ENCODE peak calls at places on chromosomes 5 and 9, in eight cellular contexts. I is HCT116, L is prostate gland, M is spleen, F is tibial nerve, S is HepG2, N is ovary, A is IMR-90. B is an unnamed sample. For H3K36me3, the result is how much of the 10 kb centered on the place peaks cover.

GRCh38 chr5:66884589-66885228 is 288.5 kb downstream of the MAST4 start:
- DNase-seq in I (no peak), A (no peak), N (no peak), L (no peak), S (no peak), M (no peak), F (no peak), B (no peak)

GRCh38 chr5:139557811-139558210 is 3.3 kb upstream of the UBE2D2 start:
- DNase-seq in I (no peak), S (no peak), F (no peak), M (no peak), A (peak), L (no peak), N (no peak), B (no peak)

GRCh38 chr9:82810902-82811301 is 252.0 kb downstream of the RASEF start:
- DNase-seq in F (no peak), N (no peak), M (no peak), A (peak), I (peak), L (peak), S (no peak), B (no peak)

GRCh38 chr9:2621678-2622360 is at the start of gene VLDLR:
- DNase-seq in N (peak), L (peak), A (peak), M (peak), F (no peak), I (no peak), S (no peak), B (peak)

GRCh38 chr5:3100921-3101551 is 349.6 kb upstream of the IRX2 start:
- DNase-seq in N (no peak), L (no peak), F (no peak), M (peak), S (no peak), A (no peak), I (no peak), B (no peak)

GRCh38 chr9:27125030-27125429 is 16.0 kb downstream of the TEK start:
- DNase-seq in N (peak), I (peak), L (peak), A (peak), F (no peak), M (no peak), S (no peak), B (no peak)

GRCh38 chr5:138536665-138537315 is 6.2 kb downstream of the ETF1 start:
- DNase-seq in I (no peak), S (peak), F (no peak), A (no peak), L (no peak), N (no peak), M (no peak), B (no peak)

GRCh38 chr9:70160672-70161413 is 97.9 kb upstream of the SMC5 start:
- DNase-seq in M (no peak), S (no peak), L (no peak), A (peak), I (no peak), N (no peak), F (no peak), B (no peak)

GRCh38 chr5:149654282-149654681 is 73.0 kb downstream of the ARHGEF37 start:
- DNase-seq in M (no peak), F (no peak), N (no peak), A (no peak), L (no peak), S (no peak), I (no peak), B (no peak)

GRCh38 chr5:173888473-173889135 is 455 bp downstream of the CPEB4 start:
- DNase-seq in M (peak), L (no peak), N (peak), A (peak), S (no peak), F (no peak), I (no peak), B (no peak)

GRCh38 chr9:89360465-89360864 is 42.2 kb downstream of the SECISBP2 start:
- DNase-seq in M (no peak), S (no peak), F (no peak), A (peak), N (no peak), I (no peak), L (no peak), B (no peak)

GRCh38 chr9:33471361-33471760 is 2.4 kb downstream of the NOL6 start:
- DNase-seq in S (no peak), L (no peak), I (no peak), N (no peak), A (no peak), M (no peak), F (no peak), B (no peak)

GRCh38 chr5:67163231-67163756 is 33.3 kb downstream of the CD180 start:
- DNase-seq in I (no peak), L (no peak), N (peak), M (peak), S (no peak), A (no peak), F (no peak), B (no peak)

GRCh38 chr9:109579191-109579948 is 81.3 kb upstream of the PTPN3 start:
- DNase-seq in F (no peak), A (peak), I (no peak), N (no peak), S (no peak), L (no peak), M (no peak), B (peak)

DNA sequence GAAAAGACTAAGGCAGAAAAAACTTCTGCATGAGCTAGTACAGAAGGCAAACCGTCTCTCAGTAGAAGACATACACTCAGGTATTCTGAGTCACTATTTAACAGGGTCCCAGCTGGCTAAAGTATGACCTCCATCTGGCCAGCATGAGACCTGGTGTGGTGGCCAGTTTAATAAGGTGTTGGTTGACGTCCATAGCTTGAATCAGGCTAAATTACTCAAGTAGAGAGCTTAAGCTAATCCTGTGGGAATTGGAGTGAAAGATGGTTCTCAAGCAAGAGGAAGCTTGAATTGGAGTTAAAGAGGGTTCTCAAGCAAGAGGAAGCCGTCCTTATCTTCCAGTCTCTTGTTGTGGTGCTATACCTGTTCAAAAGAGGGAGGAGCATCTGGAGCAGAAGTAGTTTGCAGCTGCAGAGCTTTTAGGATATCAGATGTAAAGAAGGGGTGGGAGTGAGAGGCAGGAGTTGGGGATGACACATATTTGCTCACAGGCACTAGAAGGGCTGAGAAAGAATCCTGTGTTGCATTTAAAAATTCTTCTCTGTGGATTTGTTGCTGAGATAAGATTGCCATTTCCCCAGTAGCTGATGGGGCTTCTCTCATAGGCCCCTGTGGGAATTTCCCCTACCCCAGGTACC is 136.1 kb upstream of the RUSC2 start:
- DNase-seq in A (peak), M (no peak), I (no peak), F (no peak), S (no peak), N (no peak), L (no peak), B (no peak)
- H3K36me3 ChIP-seq in A (under half), M (under half), I (under half), F (under half), S (under half), N (under half), L (under half), B (under half)

DNA sequence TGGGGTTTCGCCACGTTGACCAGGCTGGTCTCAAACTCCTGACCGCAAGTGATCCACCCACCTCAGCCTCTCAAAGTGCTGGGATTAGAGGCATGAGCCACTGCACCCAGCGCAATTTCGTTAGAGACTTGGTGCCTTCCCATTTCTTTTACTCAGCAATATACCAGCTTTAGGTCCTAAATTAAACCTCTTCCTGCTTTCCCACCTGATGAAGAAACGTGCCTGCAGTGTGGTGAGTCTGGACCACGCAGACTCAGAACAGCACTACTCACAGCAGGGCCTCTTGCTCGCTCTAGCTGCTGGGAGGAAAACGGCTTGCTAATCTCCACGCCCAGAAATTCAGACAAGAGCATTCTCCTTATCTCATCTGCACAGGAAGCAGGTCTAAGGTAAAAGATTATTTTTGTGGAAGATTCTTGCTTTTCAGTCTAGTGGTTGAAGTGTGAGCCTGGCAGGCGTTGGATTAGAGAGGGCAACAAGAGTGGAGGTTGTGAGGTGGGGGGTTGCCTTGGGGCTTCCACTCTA is at the start of gene S100Z:
- DNase-seq in L (no peak), N (no peak), I (no peak), F (no peak), A (no peak), M (no peak), S (no peak), B (no peak)
- TF ChIP-seq POLR2A in L (no peak), N (no peak), I (no peak), F (no peak), A (no peak), M (no peak), S (no peak), B (no peak)

DNA sequence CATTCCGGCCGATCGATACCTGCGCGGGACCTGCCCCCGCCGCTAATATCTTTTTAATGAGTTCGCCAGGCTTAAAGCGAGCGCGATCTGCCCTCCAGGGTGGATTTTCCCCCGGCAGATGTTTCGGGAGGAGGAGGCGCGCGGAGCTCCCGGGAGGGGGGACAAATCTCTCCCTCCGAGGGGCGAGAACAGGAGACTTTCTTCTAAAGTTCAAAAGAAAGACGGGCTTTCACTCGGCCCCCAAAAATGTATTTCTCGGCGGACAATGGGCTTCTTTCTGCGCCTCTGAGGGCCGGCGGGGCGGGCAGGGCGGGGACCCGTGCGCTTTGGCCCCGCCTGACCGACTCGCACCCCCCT is 4.1 kb upstream of the PRDM12 start:
- DNase-seq in S (no peak), M (no peak), I (no peak), N (no peak), F (no peak), L (no peak), A (no peak), B (no peak)
- H3K4me3 ChIP-seq in S (peak), M (peak), I (no peak), N (peak), F (peak), L (peak), A (no peak), B (peak)

DNA sequence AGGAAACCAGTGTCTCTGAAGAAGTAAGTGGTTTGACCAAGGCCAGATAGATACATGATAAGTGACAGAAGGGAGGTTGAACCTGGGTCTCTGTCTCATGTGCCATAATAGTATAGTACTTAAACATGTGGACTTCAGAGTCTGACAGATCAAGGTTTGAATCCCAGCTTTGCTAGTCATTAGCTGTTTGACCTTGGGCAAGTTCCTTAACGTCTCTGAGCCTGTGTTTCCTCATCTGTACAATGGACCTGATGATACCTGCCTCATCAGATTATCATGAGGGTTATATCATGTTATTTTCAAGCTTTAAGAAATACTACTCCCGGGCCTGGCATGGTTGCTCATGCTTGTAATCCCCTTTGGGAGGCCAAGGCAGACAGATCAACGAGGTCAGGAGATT is 24.9 kb downstream of the FUBP3 start:
- DNase-seq in M (no peak), F (no peak), N (no peak), I (no peak), L (no peak), S (no peak), A (no peak), B (no peak)
- H3K36me3 ChIP-seq in M (half or more), F (under half), N (under half), I (under half), L (under half), S (under half), A (under half), B (under half)

DNA sequence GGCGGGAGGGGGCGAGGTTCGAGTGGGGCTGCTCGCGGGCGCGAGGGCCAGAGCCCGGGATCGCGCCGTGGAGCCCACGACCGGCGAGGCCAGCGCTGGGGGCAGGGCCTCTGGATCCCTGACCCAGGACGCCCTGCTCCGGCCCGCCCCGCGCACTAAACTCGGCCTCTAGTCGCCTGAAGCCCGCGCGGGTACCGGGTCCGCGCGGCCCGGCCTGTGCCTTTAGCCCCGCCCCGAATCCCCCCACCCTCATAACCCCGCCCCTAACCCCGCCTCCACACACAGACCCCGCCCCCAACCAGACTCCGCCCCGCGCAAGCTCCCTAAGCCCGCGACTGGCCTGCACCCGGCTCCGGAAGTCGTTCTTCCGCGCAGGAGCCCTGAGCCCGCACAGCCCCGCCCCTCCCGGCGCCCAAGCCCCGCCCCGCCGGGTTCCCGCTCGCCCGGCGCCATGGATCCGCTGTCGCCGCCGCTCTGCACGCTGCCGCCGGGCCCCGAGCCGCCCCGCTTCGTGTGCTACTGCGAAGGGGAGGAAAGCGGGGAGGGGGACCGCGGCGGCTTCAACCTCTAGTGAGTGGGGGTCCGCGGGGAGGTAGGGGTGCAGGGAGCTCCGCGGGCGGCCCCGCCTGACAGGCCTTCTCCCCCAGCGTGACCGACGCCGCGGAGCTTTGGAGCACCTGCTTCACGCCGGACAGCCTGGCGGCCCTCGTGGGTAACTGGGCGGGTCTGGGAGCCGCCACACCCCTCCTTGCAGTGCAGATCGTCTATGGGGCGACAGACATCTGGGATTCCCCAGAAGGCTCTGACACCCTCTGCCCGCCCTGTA is at the start of gene PAXX:
- DNase-seq in I (peak), A (peak), F (peak), L (peak), M (peak), N (peak), S (peak), B (peak)
- TF ChIP-seq POLR2A in I (peak), A (no peak), F (no peak), L (peak), M (no peak), N (peak), S (peak), B (no peak)

GRCh38 chr5:12323637-12324229 is 419.5 kb upstream of the CTNND2 start:
- DNase-seq in I (no peak), A (no peak), F (no peak), M (no peak), N (no peak), L (no peak), S (no peak), B (no peak)
- H3K4me3 ChIP-seq in I (no peak), A (no peak), F (no peak), M (no peak), N (no peak), L (no peak), S (no peak), B (no peak)

GRCh38 chr9:129851821-129852220 is 16.6 kb downstream of the USP20 start:
- DNase-seq in F (no peak), N (no peak), M (no peak), L (no peak), A (no peak), I (no peak), S (no peak), B (no peak)

GRCh38 chr9:129849901-129850300 is 14.6 kb downstream of the USP20 start:
- DNase-seq in A (peak), M (no peak), F (no peak), N (no peak), S (no peak), I (no peak), L (no peak), B (no peak)

GRCh38 chr9:129852575-129852974 is 17.3 kb downstream of the USP20 start:
- DNase-seq in F (no peak), L (peak), M (no peak), S (no peak), I (no peak), A (no peak), N (no peak), B (no peak)

GRCh38 chr9:129849042-129849441 is 13.8 kb downstream of the USP20 start:
- DNase-seq in I (no peak), N (no peak), F (no peak), M (no peak), A (no peak), S (no peak), L (no peak), B (no peak)

DNA sequence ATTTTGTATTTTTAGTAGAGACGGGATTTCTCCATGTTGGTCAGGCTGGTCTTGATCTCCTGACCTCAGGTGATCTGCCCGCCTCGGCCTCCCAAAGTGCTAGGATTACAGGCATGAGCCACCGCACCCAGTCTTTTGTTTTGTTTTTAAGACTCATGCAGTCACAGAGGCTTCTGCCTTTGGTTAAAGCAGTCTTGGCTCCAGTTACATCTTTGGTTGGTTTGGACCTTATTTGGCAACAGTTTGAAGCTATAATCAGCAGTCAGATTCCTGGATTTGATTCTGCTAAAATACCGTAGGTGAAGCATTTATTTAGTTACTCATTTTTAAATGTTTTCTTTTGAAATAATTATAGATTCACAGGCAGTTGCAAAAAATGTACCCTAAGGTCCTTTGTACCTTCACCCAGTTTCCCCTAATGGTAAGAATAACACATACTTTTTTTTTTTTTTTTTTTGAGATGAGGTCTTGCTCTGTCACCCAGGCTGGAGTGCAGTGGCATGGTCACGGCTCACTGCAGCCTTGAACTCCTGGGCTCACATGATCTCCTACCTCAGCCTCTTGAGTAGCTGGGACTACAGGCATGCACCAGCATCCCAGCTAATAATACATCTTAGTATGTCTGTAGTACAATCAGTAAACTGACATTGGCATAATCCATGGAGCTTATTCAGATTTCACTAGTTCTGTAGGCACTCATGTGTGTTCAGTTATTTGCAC is 15.7 kb downstream of the USP20 start:
- DNase-seq in S (no peak), L (no peak), M (no peak), F (no peak), A (no peak), N (no peak), I (no peak), B (no peak)
- H3K36me3 ChIP-seq in S (under half), L (under half), M (half or more), F (under half), A (under half), N (under half), I (under half), B (half or more)

DNA sequence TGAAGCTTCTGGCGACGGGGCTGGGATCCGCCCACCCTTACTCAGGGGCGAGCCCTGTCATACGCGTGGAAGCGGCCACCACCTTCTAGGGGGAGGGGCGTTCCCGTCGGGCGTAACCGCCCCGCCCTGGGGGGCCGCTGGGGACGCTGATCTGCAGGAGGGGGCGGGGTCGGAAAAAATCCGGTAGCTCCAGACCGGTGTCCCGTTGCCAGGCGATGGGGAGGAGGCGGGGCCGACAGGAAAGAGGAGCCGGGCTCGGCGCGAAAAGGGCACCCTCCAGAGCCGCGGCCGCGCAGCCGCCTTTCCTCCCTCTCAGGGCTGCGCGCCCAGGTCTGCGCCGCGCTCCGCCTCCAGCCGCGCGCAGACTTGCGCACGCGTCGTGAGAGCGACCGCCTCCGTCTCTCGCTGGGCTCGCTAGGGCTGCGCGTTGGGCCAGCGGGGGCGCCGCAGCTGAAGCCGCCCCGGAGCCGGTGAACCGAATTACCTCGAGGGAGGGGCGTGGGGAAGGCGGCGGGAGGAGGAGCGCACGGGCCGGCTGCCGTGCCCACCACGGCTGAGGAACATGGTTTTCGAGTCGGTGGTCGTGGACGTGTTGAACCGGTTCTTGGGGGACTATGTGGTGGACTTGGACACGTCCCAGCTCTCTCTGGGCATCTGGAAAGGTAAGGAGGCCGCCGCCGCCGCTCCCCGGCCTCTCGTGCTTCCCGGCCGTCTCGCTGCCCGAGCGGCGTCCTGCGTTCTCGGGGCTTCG is at the start of gene VPS13A:
- DNase-seq in N (peak), A (peak), L (peak), S (peak), M (peak), I (peak), F (peak), B (peak)
- TF ChIP-seq POLR2A in N (peak), A (no peak), L (peak), S (peak), M (no peak), I (peak), F (peak), B (no peak)

GRCh38 chr5:80569961-80570786 is at the start of gene ANKRD34B:
- DNase-seq in S (no peak), M (peak), N (no peak), I (no peak), L (no peak), A (no peak), F (no peak), B (no peak)
- H3K4me3 ChIP-seq in S (peak), M (peak), N (no peak), I (no peak), L (peak), A (peak), F (peak), B (peak)

B was measured in esophagus muscularis mucosa.